ENCODE peak calls at places on chromosomes 3 and 15, in five cellular contexts. H is IMR-90, O is heart right ventricle, B is fibroblast of mammary gland, W is endothelial cell of umbilical vein. J is an unnamed sample.

GRCh38 chr3:21274000-21274671 is 476.9 kb downstream of the ZNF385D start:
- DNase-seq in H (peak), O (no peak), B (peak), W (peak), J (peak)

GRCh38 chr3:37130984-37131975 is 43.1 kb downstream of the LRRFIP2 start:
- DNase-seq in H (no peak), O (no peak), B (no peak), W (peak), J (no peak)

GRCh38 chr3:56754753-56755365 is 46.9 kb downstream of the ARHGEF3 start:
- DNase-seq in H (no peak), O (no peak), B (no peak), W (peak), J (no peak)

GRCh38 chr3:58462829-58463180 is 29.1 kb upstream of the KCTD6 start:
- DNase-seq in H (no peak), O (no peak), B (no peak), W (no peak), J (no peak)

GRCh38 chr3:176120507-176120906 is 1076.8 kb downstream of the TBL1XR1 start:
- DNase-seq in H (no peak), O (no peak), B (no peak), W (no peak), J (peak)

GRCh38 chr15:39376371-39376909 is 204.4 kb upstream of the THBS1 start:
- DNase-seq in H (no peak), O (no peak), B (peak), W (no peak), J (peak)

GRCh38 chr15:52445553-52445952 is 83.1 kb downstream of the MYO5A start:
- DNase-seq in H (no peak), O (no peak), B (peak), W (no peak), J (no peak)

GRCh38 chr15:51162865-51163762 is 68.4 kb upstream of the TNFAIP8L3 start:
- DNase-seq in H (peak), O (peak), B (peak), W (peak), J (peak)

GRCh38 chr3:46849098-46849631 is 14.1 kb downstream of the MYL3 start:
- DNase-seq in H (no peak), O (no peak), B (no peak), W (no peak), J (no peak)

GRCh38 chr3:163552659-163552966 is 1525.7 kb downstream of the SI start:
- DNase-seq in H (no peak), O (no peak), B (no peak), W (no peak), J (no peak)

GRCh38 chr3:8387591-8387990 is 114.0 kb upstream of the LMCD1 start:
- DNase-seq in H (no peak), O (no peak), B (peak), W (no peak), J (no peak)

GRCh38 chr3:66662894-66663293 is 162.1 kb upstream of the LRIG1 start:
- DNase-seq in H (no peak), O (no peak), B (no peak), W (no peak), J (no peak)

GRCh38 chr3:107506458-107506857 is 16.3 kb upstream of the BBX start:
- DNase-seq in H (peak), O (no peak), B (peak), W (no peak), J (peak)

GRCh38 chr3:142828703-142829304 is 60.1 kb downstream of the PCOLCE2 start:
- DNase-seq in H (peak), O (peak), B (peak), W (peak), J (peak)

GRCh38 chr3:98628317-98628716 is 34.9 kb upstream of the CPOX start:
- DNase-seq in H (no peak), O (no peak), B (no peak), W (no peak), J (no peak)

GRCh38 chr3:33915796-33916589 is 117.6 kb downstream of the PDCD6IP start:
- DNase-seq in H (peak), O (peak), B (peak), W (no peak), J (no peak)

GRCh38 chr15:91528811-91529210 is 324.7 kb upstream of the SLCO3A1 start:
- DNase-seq in H (no peak), O (no peak), B (no peak), W (no peak), J (no peak)

GRCh38 chr15:49901867-49902775 is 216.9 kb downstream of the ATP8B4 start:
- DNase-seq in H (peak), O (no peak), B (peak), W (no peak), J (peak)

GRCh38 chr3:194518652-194519051 is 31.9 kb upstream of the ATP13A3 start:
- DNase-seq in H (peak), O (no peak), B (peak), W (no peak), J (peak)

GRCh38 chr15:92832992-92833438 is 67.1 kb upstream of the CHD2 start:
- DNase-seq in H (peak), O (no peak), B (no peak), W (peak), J (peak)

GRCh38 chr3:50604628-50605588 is 6.7 kb downstream of the CISH start:
- DNase-seq in H (no peak), O (peak), B (no peak), W (no peak), J (no peak)

GRCh38 chr3:72977060-72977459 is 19.6 kb upstream of the PPP4R2 start:
- DNase-seq in H (peak), O (no peak), B (peak), W (no peak), J (peak)

GRCh38 chr3:36969540-36970432 is 23.1 kb downstream of the EPM2AIP1 start:
- DNase-seq in H (peak), O (no peak), B (peak), W (peak), J (peak)

GRCh38 chr3:168544097-168544957 is 448.6 kb upstream of the GOLIM4 start:
- DNase-seq in H (peak), O (no peak), B (peak), W (no peak), J (no peak)

GRCh38 chr3:112002458-112002971 is 3.8 kb downstream of the TAGLN3 start:
- DNase-seq in H (peak), O (no peak), B (peak), W (peak), J (no peak)

GRCh38 chr3:161171639-161172552 is 49.2 kb upstream of the NMD3 start:
- DNase-seq in H (no peak), O (no peak), B (peak), W (peak), J (peak)

GRCh38 chr3:170356596-170357175 is 829 bp upstream of the SKIL start:
- DNase-seq in H (peak), O (peak), B (peak), W (peak), J (peak)

GRCh38 chr3:141940204-141940776 is 63.8 kb downstream of the ATP1B3 start:
- DNase-seq in H (peak), O (no peak), B (peak), W (peak), J (peak)

GRCh38 chr3:153210660-153211059 is 48.6 kb downstream of the RAP2B start:
- DNase-seq in H (no peak), O (no peak), B (peak), W (no peak), J (peak)

GRCh38 chr15:96385195-96385594 is 54.7 kb downstream of the NR2F2 start:
- DNase-seq in H (no peak), O (no peak), B (no peak), W (no peak), J (no peak)

DNA sequence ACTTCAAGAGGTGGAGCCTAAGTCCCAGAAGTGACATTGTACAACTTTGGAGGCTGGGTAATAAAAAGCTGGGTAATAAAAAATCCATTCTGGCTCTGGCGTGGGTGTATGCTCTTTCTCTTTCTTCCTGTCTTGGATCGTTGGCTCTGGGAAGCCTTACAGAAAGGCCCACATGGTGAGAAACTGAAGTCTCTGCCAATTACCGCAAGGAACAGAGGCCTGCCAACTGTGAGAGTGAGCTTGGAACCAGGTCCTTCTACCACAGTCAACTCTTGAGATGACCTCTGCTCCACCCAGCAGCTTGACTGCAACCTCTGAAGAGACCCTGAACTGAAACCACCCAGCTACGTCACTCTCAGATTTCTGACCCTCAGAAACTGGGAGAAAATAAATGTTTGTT is 51.0 kb downstream of the NR2F2 start:
- DNase-seq in H (no peak), O (no peak), B (peak), W (no peak), J (no peak)
- H3K4me3 ChIP-seq in H (no peak), O (no peak), B (no peak), W (no peak), J (no peak)

DNA sequence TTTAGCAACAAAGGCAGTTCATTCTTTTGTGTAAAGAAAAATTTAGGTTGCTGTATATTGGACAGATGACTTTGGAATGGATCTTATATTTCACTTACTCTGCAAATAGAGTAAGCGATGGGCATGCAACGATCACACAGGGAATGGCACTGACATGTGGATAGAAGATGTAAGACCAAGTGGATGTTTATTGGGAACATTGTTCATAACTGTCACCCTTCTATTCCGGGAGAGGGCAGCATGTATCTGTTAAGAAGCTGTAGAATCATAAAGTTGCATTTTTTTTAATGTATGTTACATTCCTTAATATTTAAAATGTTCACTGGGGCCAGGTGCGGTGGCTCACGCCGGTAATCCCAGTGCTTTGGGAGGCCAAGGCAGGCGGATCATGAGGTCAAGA is 41.2 kb downstream of the HPS3 start:
- DNase-seq in H (no peak), O (no peak), B (no peak), W (no peak), J (no peak)
- TF ChIP-seq CTCF in H (no peak), O (no peak), B (no peak), W (no peak), J (no peak)

GRCh38 chr3:11434017-11434526 is 161.9 kb downstream of the ATG7 start:
- DNase-seq in H (peak), O (peak), B (peak), W (peak), J (peak)
- H3K4me3 ChIP-seq in H (no peak), O (no peak), B (no peak), W (no peak), J (no peak)

DNA sequence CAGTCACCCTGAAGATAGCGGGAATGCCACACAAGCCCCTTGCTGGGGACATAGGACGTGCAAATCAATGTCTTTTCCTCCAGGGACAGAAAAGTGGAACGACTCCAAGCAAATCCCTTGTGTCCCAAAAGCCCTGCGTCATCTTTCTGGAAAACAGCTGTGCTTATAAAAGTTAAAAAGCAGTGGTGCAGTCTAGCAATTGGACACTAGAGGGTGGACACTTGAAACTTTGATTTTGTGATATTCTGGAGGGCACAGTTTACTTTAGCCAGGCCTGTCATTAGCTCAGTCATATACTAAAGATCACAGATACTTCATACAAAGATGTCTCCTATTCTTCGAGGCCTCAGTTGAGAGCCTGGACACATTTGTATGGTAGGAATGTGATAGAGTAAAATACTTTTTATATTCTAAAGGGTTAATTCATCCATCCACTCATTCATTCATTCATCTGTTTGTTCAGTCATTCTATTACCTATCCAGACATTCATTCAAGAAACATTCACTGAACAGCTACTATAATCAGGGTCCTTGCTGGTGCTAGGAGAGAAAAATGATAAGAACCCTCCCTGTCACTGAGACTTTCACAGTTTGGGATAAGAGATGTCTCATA is 63.8 kb upstream of the ANKRD34C start:
- DNase-seq in H (peak), O (no peak), B (peak), W (no peak), J (peak)
- TF ChIP-seq CTCF in H (peak), O (peak), B (peak), W (no peak), J (peak)

DNA sequence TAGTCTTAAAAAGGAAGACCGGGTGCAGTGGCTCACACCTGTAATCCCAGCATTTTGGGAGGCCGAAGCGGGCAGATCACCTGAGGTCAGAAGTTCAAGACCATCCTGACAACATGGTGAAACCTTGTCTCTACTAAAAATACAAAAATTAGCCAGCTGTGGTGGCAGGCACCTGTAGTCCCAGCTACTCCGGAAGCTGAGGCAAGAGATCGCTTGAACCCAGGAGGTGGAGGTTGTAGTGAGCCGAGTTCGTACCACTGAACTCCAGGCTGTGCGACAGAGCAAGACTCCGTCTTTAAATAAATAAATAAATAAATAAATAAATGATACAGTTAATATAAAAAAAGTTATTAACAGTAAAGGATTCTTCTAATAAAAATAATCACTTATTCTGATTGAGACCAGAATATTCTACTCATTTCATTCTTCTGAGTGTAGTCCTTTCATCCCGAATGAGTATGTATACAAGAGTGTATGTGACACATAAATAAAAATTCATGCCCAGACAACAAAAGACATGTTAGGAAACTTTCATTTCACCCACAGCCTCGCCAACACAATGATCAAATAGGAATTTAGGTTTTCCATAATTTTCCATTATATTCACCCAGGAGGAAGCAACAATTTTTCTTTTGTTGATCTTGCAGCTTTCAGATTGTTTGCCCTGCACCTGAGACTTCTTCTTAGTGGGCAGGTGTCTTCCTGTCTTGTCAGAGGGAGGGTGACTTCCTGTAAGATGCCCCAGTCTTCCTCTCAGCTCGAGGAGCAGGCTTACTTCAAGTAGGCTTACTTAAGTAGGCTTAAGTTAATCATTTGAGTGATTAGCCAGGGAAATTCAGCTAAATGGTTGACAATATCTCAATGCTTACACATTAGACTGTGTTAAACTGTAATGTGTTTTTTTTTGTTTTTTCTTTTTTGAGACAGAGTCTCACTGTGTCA is 7.8 kb upstream of the NUP210 start:
- DNase-seq in H (no peak), O (no peak), B (no peak), W (no peak), J (no peak)
- H3K4me3 ChIP-seq in H (no peak), O (no peak), B (no peak), W (no peak), J (no peak)

GRCh38 chr3:11529281-11529680 is 114.4 kb downstream of the VGLL4 start:
- DNase-seq in H (peak), O (no peak), B (no peak), W (no peak), J (peak)

GRCh38 chr3:11534011-11534782 is 109.5 kb downstream of the VGLL4 start:
- DNase-seq in H (no peak), O (no peak), B (no peak), W (no peak), J (no peak)

GRCh38 chr3:11532865-11533490 is 110.7 kb downstream of the VGLL4 start:
- DNase-seq in H (peak), O (no peak), B (peak), W (peak), J (no peak)

GRCh38 chr3:11534783-11535081 is 109.0 kb downstream of the VGLL4 start:
- DNase-seq in H (no peak), O (no peak), B (no peak), W (no peak), J (no peak)

GRCh38 chr3:11530153-11530721 is 113.5 kb downstream of the VGLL4 start:
- DNase-seq in H (peak), O (peak), B (peak), W (no peak), J (peak)
- TF ChIP-seq CTCF in H (peak), O (peak), B (peak), W (no peak), J (no peak)

DNA sequence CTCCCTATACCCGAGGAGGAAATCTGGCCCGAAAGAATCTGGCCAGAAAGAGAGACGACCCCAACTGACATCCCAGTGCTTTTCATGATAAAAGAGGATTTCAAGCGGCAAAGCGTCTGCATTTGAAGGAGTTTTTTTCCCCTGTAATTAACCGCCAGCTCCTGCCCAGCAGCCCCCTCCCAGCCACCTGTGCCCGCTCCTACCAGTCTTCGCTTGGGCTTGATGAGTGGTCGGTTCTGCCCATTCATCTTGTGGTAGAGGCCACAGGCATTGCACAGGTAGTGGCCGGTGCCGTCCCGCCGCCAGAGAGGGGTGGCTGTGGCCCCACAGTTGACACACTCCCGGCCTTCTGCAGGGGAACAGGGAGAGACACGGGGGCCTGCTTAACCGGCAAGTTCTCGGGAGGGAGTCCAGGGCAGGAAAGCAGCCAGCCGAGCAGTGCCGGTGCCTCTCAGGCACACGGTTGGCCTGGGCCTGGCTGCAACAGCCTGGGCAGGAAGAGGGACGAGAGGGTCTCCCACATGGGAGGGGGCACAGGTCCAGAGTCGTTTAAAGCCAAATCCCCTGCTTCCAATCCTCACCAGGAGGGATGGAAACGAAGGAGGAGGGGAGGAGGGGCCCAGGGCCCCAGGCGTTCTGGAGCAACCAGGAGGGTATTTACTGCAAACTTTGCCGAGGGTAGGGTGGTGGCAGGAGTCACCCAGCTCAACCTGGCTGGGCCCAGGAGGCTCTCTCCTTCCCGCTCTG is 9.2 kb downstream of the GATA2 start:
- DNase-seq in H (no peak), O (no peak), B (no peak), W (peak), J (peak)
- H3K4me3 ChIP-seq in H (no peak), O (peak), B (no peak), W (peak), J (peak)